ENCODE peak calls at places on chromosomes 3 and 15, in nine cellular contexts. T, N, Z, R, Q, O, U, E and K are unnamed samples.

GRCh38 chr15:99682455-99682854 is 50.8 kb downstream of the LYSMD4 start:
- DNase-seq in T (no peak), N (no peak), Z (peak), R (peak), Q (no peak), O (no peak), U (no peak), E (no peak), K (no peak)

GRCh38 chr3:89372456-89372855 is 265.0 kb downstream of the EPHA3 start:
- DNase-seq in T (no peak), N (no peak), Z (no peak), R (peak), Q (no peak), O (no peak), U (no peak), E (no peak), K (no peak)

GRCh38 chr3:68699541-68699940 is 232.8 kb downstream of the TAFA4 start:
- DNase-seq in T (no peak), N (no peak), Z (no peak), R (no peak), Q (no peak), O (no peak), U (no peak), E (no peak), K (no peak)

GRCh38 chr15:64837502-64837901 is 4.2 kb upstream of the PLEKHO2 start:
- DNase-seq in T (peak), N (no peak), Z (no peak), R (no peak), Q (no peak), O (no peak), U (no peak), E (no peak), K (no peak)

GRCh38 chr3:52093751-52094525 is 37.6 kb upstream of the DUSP7 start:
- DNase-seq in T (no peak), N (no peak), Z (peak), R (peak), Q (no peak), O (no peak), U (no peak), E (no peak), K (no peak)

GRCh38 chr3:45927881-45928280 is 15.4 kb upstream of the CXCR6 start:
- DNase-seq in T (no peak), N (no peak), Z (peak), R (no peak), Q (no peak), O (no peak), U (no peak), E (no peak), K (no peak)

GRCh38 chr15:100763764-100764750 is 115.6 kb upstream of the ALDH1A3 start:
- DNase-seq in T (no peak), N (no peak), Z (no peak), R (peak), Q (peak), O (peak), U (no peak), E (no peak), K (no peak)

GRCh38 chr3:86991840-86992430 is 986 bp upstream of the VGLL3 start:
- DNase-seq in T (no peak), N (no peak), Z (peak), R (peak), Q (no peak), O (no peak), U (no peak), E (no peak), K (no peak)

GRCh38 chr3:146390006-146390772 is 79.2 kb downstream of the PLSCR2 start:
- DNase-seq in T (no peak), N (no peak), Z (no peak), R (no peak), Q (no peak), O (no peak), U (no peak), E (no peak), K (no peak)

GRCh38 chr3:18758047-18758704 is 333.0 kb upstream of the SATB1 start:
- DNase-seq in T (peak), N (peak), Z (no peak), R (peak), Q (no peak), O (peak), U (no peak), E (no peak), K (no peak)

GRCh38 chr3:84959470-84960380 is 936 bp downstream of the CADM2 start:
- DNase-seq in T (no peak), N (peak), Z (no peak), R (no peak), Q (no peak), O (no peak), U (no peak), E (no peak), K (no peak)

GRCh38 chr3:174169736-174170135 is 689.4 kb upstream of the NAALADL2 start:
- DNase-seq in T (no peak), N (no peak), Z (no peak), R (no peak), Q (no peak), O (no peak), U (no peak), E (no peak), K (no peak)

GRCh38 chr15:33729648-33730047 is 238.6 kb upstream of the CHRM5 start:
- DNase-seq in T (no peak), N (peak), Z (peak), R (peak), Q (no peak), O (no peak), U (no peak), E (no peak), K (no peak)

GRCh38 chr3:148319960-148320359 is 377.7 kb upstream of the AGTR1 start:
- DNase-seq in T (no peak), N (no peak), Z (peak), R (no peak), Q (no peak), O (no peak), U (no peak), E (no peak), K (no peak)

GRCh38 chr15:57923750-57924149 is 141.8 kb downstream of the ALDH1A2 start:
- DNase-seq in T (no peak), N (no peak), Z (no peak), R (peak), Q (no peak), O (peak), U (no peak), E (no peak), K (no peak)

GRCh38 chr3:195774917-195775316 is 36.8 kb downstream of the MUC4 start:
- DNase-seq in T (peak), N (peak), Z (no peak), R (peak), Q (no peak), O (peak), U (no peak), E (no peak), K (no peak)
- TF ChIP-seq CTCF in T (peak), N (peak), Z (peak), R (peak), Q (no peak), O (peak), U (no peak), E (no peak), K (peak)

DNA sequence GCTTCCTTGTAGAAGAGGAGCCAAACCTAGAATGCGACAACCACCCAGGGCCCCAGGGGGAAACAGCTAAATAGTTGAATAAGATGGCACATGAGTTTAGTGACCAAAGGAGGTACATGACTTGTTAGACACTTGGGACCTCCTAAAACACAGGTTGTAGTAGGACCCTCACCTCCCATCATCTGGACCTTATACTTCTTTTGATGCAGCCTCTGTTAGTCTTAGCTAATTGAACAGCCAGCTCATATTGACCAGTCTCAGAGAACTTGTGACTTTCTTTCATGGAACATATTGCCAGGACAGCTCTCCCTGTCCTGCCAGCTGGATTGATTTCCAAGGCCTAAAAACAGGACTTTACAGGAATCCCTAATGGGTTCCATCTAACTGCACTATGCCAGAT is 45.0 kb downstream of the SPSB4 start:
- DNase-seq in T (no peak), N (no peak), Z (no peak), R (no peak), Q (no peak), O (no peak), U (no peak), E (no peak), K (peak)
- TF ChIP-seq CTCF in T (no peak), N (no peak), Z (no peak), R (no peak), Q (no peak), O (no peak), U (no peak), E (no peak), K (no peak)

GRCh38 chr15:63503739-63504246 is 600 bp upstream of the USP3 start:
- DNase-seq in T (peak), N (no peak), Z (peak), R (peak), Q (peak), O (peak), U (no peak), E (peak), K (no peak)

GRCh38 chr15:63502843-63503738 is 1.3 kb upstream of the USP3 start:
- DNase-seq in T (peak), N (peak), Z (peak), R (peak), Q (peak), O (peak), U (peak), E (peak), K (peak)

GRCh38 chr15:63504979-63505841 is 817 bp downstream of the USP3 start:
- DNase-seq in T (peak), N (peak), Z (peak), R (peak), Q (no peak), O (peak), U (no peak), E (no peak), K (peak)

GRCh38 chr15:63505842-63506222 is 1.4 kb downstream of the USP3 start:
- DNase-seq in T (no peak), N (no peak), Z (no peak), R (no peak), Q (no peak), O (no peak), U (no peak), E (no peak), K (no peak)

GRCh38 chr15:63504247-63504978 is at the start of gene USP3:
- DNase-seq in T (peak), N (peak), Z (peak), R (peak), Q (peak), O (peak), U (peak), E (peak), K (peak)
- TF ChIP-seq CTCF in T (no peak), N (peak), Z (peak), R (no peak), Q (peak), O (peak), U (no peak), E (peak), K (peak)

DNA sequence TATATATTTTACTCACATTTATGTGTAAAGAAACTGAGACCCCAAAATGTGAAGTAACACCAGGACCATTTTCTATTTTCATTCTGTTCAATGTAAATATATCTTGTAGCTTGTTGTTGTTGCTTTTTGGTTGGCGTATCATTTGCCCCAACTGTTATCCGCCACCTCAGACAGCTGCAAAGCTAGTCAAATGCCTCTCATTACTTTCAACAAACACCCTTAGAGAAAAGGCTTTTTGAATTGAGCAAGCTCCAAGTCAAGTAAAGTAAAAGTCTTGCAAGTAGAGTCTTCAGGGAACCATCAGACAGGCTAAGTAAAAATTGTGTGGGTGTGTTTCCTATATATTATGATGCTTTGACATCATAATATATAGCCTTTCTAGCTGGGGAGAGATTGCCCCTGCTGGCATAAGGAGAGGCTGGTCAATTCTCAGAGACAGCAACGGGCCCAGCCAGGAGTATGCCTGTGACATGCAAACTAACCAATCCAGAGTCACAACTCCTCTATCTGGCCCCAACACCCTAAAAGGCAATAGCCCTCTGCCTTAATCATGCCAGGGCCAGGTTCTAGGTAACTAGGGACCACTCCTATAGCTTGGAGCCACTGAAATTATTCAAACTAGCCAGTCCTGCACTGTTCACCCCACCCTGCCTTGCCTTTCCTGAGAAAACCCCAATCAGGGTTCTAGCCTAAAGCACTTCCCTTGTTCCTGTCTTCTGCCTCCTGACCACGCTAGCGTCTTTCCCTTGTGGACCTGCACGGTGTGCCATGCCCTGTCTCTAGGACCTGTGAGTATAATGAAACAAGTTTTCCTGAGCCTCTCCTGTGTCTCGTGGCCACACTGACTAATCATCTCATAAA is 75.6 kb downstream of the RAD18 start:
- DNase-seq in T (no peak), N (no peak), Z (no peak), R (peak), Q (no peak), O (no peak), U (no peak), E (no peak), K (no peak)
- TF ChIP-seq CTCF in T (no peak), N (no peak), Z (no peak), R (no peak), Q (no peak), O (no peak), U (no peak), E (no peak), K (no peak)

GRCh38 chr15:65927545-65927944 is 58.3 kb downstream of the RAB11A start:
- DNase-seq in T (no peak), N (no peak), Z (no peak), R (no peak), Q (no peak), O (no peak), U (no peak), E (no peak), K (no peak)

GRCh38 chr15:65925338-65925737 is 56.0 kb downstream of the RAB11A start:
- DNase-seq in T (no peak), N (no peak), Z (no peak), R (no peak), Q (no peak), O (no peak), U (no peak), E (no peak), K (no peak)

GRCh38 chr15:65929573-65929972 is 60.3 kb downstream of the RAB11A start:
- DNase-seq in T (no peak), N (no peak), Z (no peak), R (no peak), Q (no peak), O (no peak), U (no peak), E (no peak), K (no peak)

GRCh38 chr15:65926459-65926858 is 57.2 kb downstream of the RAB11A start:
- DNase-seq in T (no peak), N (no peak), Z (no peak), R (no peak), Q (no peak), O (no peak), U (no peak), E (no peak), K (no peak)

DNA sequence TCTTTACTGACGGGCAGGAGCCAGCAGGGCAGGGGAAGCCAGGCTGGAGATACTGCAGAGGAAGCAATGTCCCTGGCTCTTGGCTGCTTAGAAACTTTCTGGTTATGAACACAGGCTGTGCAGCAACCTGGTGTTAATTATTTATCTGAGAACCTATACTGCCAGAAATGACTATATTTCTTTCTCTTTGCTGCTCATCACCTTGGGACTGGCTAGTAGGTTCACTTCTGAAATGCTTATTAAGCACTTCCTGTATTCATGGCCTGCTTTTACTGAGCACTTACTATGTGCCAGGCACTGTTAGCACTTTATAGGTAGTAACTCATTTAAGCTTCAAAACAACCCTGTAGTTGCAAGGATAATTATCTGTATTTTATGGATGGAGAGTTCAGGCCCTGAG is 57.6 kb downstream of the RAB11A start:
- DNase-seq in T (no peak), N (no peak), Z (no peak), R (no peak), Q (no peak), O (no peak), U (no peak), E (no peak), K (no peak)
- TF ChIP-seq CTCF in T (no peak), N (no peak), Z (no peak), R (no peak), Q (no peak), O (no peak), U (no peak), E (no peak), K (no peak)

DNA sequence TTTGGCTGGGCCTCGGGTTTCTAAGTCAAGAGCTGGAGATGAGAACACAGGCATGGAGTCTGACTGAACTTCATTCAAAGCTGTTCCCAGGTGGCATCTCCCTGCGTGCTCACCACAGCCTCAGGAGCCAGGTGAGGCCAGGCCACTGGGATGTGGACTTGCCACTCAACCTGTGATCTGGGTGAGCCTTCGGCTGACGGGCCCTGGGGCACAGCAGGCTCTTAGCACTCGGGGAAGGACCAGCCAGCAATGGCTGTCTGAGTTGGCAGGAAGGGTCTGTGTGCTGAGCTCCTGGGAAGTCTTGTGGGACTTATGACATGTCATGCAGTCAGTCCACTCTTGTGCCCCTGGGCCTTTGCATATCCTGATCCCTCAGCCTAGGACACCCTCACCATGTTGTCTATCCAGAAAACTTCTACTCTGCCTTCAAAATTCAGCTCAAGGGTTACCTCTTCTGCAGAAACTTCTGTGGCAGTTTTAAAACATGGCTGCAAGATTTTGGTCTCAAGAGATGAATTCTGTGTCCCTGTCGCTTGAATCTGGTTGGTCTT is 21.9 kb downstream of the CRABP1 start:
- DNase-seq in T (no peak), N (no peak), Z (no peak), R (no peak), Q (no peak), O (no peak), U (no peak), E (no peak), K (no peak)
- TF ChIP-seq CTCF in T (no peak), N (no peak), Z (no peak), R (no peak), Q (no peak), O (no peak), U (no peak), E (no peak), K (no peak)

DNA sequence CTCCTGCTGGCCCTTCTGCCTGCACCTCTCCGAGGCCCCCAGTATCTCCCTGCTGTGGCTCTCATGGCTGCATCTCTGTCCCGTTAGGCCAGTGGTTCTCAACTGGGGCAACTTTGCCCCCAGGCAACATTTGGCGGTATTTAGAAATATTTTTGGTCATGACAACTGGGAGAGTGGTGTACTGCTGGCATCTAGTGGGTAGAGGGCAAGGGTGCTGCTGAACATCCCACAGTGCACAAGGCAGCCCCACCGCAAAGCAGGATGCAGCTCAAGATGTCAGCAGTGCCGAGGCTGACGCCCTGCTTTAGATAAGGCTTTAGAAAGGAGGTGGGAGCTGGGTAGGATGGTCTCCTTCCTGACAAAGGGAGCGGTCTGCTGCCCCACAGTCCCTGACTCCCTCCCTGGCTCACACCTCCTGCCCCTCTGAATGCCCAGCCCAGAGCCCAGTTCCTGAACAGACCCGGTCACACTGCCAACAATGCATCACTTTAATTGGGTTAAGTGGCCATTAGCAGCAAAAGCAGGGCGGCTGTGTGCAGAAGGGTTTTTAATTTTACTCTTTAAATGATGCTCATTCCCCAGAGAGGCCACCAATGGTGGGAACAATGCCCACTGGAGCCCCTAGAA is 68.8 kb upstream of the TMEM115 start:
- DNase-seq in T (peak), N (no peak), Z (no peak), R (peak), Q (no peak), O (no peak), U (no peak), E (no peak), K (no peak)
- TF ChIP-seq CTCF in T (no peak), N (no peak), Z (no peak), R (peak), Q (no peak), O (peak), U (no peak), E (no peak), K (no peak)